ENCODE peak calls at places on chromosomes 1 and 21, in seven cellular contexts. X is GM23338, C is HCT116, T is PC-3, U is hepatocyte, J is MM.1S, Y is SK-N-SH. K is an unnamed sample. For H3K27me3, the result is how much of the 10 kb centered on the place peaks cover.

GRCh38 chr1:151050051-151050688 is 2.6 kb downstream of the C1orf56 start:
- DNase-seq in X (no peak), C (no peak), T (no peak), U (no peak), J (no peak), Y (no peak), K (no peak)

GRCh38 chr1:185108324-185108723 is 48.4 kb downstream of the TRMT1L start:
- DNase-seq in X (no peak), C (no peak), T (no peak), U (no peak), J (no peak), Y (no peak), K (no peak)

GRCh38 chr1:43766086-43766784 is 58.9 kb downstream of the ST3GAL3 start:
- DNase-seq in X (peak), C (no peak), T (no peak), U (no peak), J (no peak), Y (no peak), K (peak)

GRCh38 chr1:70003509-70003908 is 201.9 kb downstream of the LRRC40 start:
- DNase-seq in X (no peak), C (no peak), T (peak), U (no peak), J (no peak), Y (no peak), K (no peak)

GRCh38 chr1:203272633-203273205 is 32.6 kb upstream of the BTG2 start:
- DNase-seq in X (no peak), C (no peak), T (no peak), U (peak), J (no peak), Y (no peak), K (no peak)

GRCh38 chr1:42833981-42834380 is 12.4 kb upstream of the ZNF691 start:
- DNase-seq in X (no peak), C (no peak), T (no peak), U (no peak), J (no peak), Y (no peak), K (no peak)

GRCh38 chr1:248814351-248814750 is 11.4 kb downstream of the SH3BP5L start:
- DNase-seq in X (no peak), C (no peak), T (no peak), U (no peak), J (no peak), Y (no peak), K (no peak)

GRCh38 chr1:117182271-117182670 is 28.5 kb downstream of the VTCN1 start:
- DNase-seq in X (no peak), C (no peak), T (no peak), U (no peak), J (no peak), Y (no peak), K (no peak)

GRCh38 chr1:35386954-35387353 is 118.4 kb downstream of the ZMYM4 start:
- DNase-seq in X (no peak), C (no peak), T (no peak), U (no peak), J (no peak), Y (no peak), K (no peak)

GRCh38 chr1:234934611-234935033 is 194.0 kb downstream of the TOMM20 start:
- DNase-seq in X (no peak), C (no peak), T (peak), U (no peak), J (no peak), Y (no peak), K (no peak)

GRCh38 chr1:172351347-172351746 is 69.1 kb upstream of the C1orf105 start:
- DNase-seq in X (no peak), C (no peak), T (no peak), U (no peak), J (no peak), Y (no peak), K (no peak)

GRCh38 chr1:83615379-83615778 is 383.6 kb downstream of the TTLL7 start:
- DNase-seq in X (no peak), C (no peak), T (no peak), U (no peak), J (no peak), Y (no peak), K (no peak)

GRCh38 chr21:31991356-31992331 is 118.8 kb downstream of the HUNK start:
- DNase-seq in X (peak), C (no peak), T (no peak), U (no peak), J (no peak), Y (peak), K (peak)

DNA sequence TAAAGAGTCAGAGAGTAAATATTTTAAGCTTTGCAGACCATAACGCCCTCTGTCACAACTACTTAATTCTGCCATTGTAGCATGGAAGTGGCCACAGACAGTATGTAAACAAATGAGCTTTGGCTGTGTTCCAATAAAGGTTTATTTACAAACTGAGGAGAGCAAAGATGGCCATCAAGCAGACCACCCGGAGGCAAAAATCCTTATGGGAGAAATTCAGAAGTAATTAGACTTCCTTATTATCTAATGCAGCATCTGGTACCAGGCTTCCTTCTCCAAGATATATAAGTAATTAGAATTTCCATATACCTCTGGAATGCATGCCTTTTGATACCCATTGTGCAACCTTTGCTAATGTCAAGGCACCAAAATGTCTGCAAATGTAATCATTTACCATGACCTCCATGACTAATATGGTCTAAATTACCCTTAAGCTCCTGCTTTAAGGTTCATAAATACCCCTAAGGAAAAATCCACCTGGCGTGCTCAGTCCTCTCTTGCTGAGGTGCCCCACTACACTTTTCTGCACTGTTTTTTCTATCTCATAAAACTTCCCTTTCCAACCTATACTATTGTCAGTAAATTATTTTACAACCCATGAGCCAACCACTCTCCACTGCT is 377.8 kb downstream of the MATN1 start:
- DNase-seq in X (no peak), C (no peak), T (no peak), U (peak), J (no peak), Y (no peak), K (no peak)
- H3K27me3 ChIP-seq in X (under half), C (under half), T (under half), U (under half), J (half or more), Y (under half), K (under half)

GRCh38 chr1:154747380-154747779 is 122.7 kb downstream of the KCNN3 start:
- DNase-seq in X (no peak), C (no peak), T (no peak), U (no peak), J (no peak), Y (peak), K (no peak)

GRCh38 chr1:154750681-154751665 is 119.1 kb downstream of the KCNN3 start:
- DNase-seq in X (no peak), C (no peak), T (no peak), U (no peak), J (no peak), Y (no peak), K (no peak)

GRCh38 chr1:154747841-154748766 is 122.0 kb downstream of the KCNN3 start:
- DNase-seq in X (no peak), C (no peak), T (no peak), U (peak), J (peak), Y (peak), K (peak)

GRCh38 chr1:154746620-154747299 is 123.3 kb downstream of the KCNN3 start:
- DNase-seq in X (no peak), C (no peak), T (no peak), U (no peak), J (no peak), Y (no peak), K (no peak)

GRCh38 chr1:154749078-154749760 is 120.9 kb downstream of the KCNN3 start:
- DNase-seq in X (peak), C (peak), T (peak), U (no peak), J (peak), Y (no peak), K (no peak)
- TF ChIP-seq CTCF in X (peak), C (peak), T (peak), U (no peak), J (peak), Y (peak), K (peak)

DNA sequence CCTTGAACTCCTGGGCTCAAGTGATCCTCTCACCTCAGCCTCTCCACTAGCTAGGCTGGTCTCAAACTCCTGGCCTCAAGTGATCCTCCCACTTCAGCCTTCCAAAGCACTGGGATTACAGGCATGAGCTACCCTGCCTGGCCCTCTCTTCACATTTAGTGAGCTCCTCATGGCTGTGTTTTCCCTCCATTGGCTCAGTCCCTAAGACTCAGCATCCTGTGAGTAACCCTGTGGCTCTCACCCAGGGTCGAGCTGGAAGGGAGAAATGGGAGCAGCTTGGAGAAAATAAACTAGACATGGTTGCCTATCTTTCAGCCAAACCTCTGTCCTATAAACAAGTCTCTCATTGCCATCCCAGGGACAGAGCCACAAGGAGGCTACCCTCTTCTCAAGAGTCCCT is 17.5 kb downstream of the NCF2 start:
- DNase-seq in X (no peak), C (no peak), T (no peak), U (no peak), J (no peak), Y (no peak), K (no peak)
- TF ChIP-seq EZH2phosphoT487 in X (no peak), C (no peak), T (no peak), U (no peak), J (no peak), Y (no peak), K (no peak)

GRCh38 chr21:35398366-35398982 is 349.4 kb upstream of the RUNX1 start:
- DNase-seq in X (no peak), C (no peak), T (no peak), U (no peak), J (no peak), Y (no peak), K (no peak)

GRCh38 chr21:35396655-35397054 is 347.6 kb upstream of the RUNX1 start:
- DNase-seq in X (no peak), C (no peak), T (no peak), U (no peak), J (no peak), Y (no peak), K (no peak)

GRCh38 chr21:35400233-35400939 is 351.3 kb upstream of the RUNX1 start:
- DNase-seq in X (peak), C (peak), T (peak), U (peak), J (peak), Y (peak), K (peak)

GRCh38 chr21:35399706-35400105 is 350.6 kb upstream of the RUNX1 start:
- DNase-seq in X (no peak), C (no peak), T (no peak), U (no peak), J (no peak), Y (no peak), K (no peak)

GRCh38 chr21:35399002-35399401 is 349.9 kb upstream of the RUNX1 start:
- DNase-seq in X (no peak), C (no peak), T (no peak), U (no peak), J (no peak), Y (no peak), K (no peak)
- H3K27me3 ChIP-seq in X (under half), C (under half), T (under half), U (under half), J (under half), Y (under half), K (under half)